ENCODE peak calls at places on chromosome 5, in nine cellular contexts. O, S, E, A, W, V, K, U and Z are unnamed samples.

GRCh38 chr5:10468256-10468655 is 26.6 kb downstream of the ROPN1L start:
- DNase-seq in O (no peak), E (no peak), K (no peak), S (no peak), V (no peak), A (no peak), W (no peak), U (no peak), Z (no peak)

GRCh38 chr5:1488882-1489680 is 34.7 kb downstream of the LPCAT1 start:
- DNase-seq in K (no peak), S (no peak), V (no peak), A (no peak), O (peak), U (no peak), E (peak), W (peak), Z (no peak)

GRCh38 chr5:63822633-63823032 is 139.6 kb downstream of the HTR1A start:
- DNase-seq in S (no peak), U (no peak), W (no peak), O (no peak), K (no peak), V (no peak), A (no peak), E (peak), Z (no peak)

GRCh38 chr5:39167141-39167972 is 52.0 kb downstream of the FYB1 start:
- DNase-seq in W (no peak), K (no peak), S (no peak), V (no peak), E (peak), A (no peak), U (no peak), O (peak), Z (no peak)

GRCh38 chr5:163459465-163459887 is 426 bp downstream of the NUDCD2 start:
- DNase-seq in E (peak), V (no peak), S (no peak), W (no peak), K (no peak), U (no peak), O (peak), A (no peak), Z (no peak)

GRCh38 chr5:10676224-10676623 is 84.8 kb downstream of the DAP start:
- DNase-seq in W (no peak), A (no peak), S (no peak), V (no peak), K (no peak), O (peak), E (no peak), U (no peak), Z (no peak)

GRCh38 chr5:159451197-159452052 is 121.1 kb upstream of the IL12B start:
- DNase-seq in S (no peak), E (peak), A (no peak), V (peak), U (peak), K (peak), O (peak), W (no peak), Z (no peak)

GRCh38 chr5:157431544-157432200 is 28.3 kb upstream of the NIPAL4 start:
- DNase-seq in W (peak), E (peak), O (peak), K (no peak), V (no peak), U (peak), S (no peak), A (no peak), Z (no peak)

GRCh38 chr5:173969167-173970049 is 19.6 kb upstream of the C5orf47 start:
- DNase-seq in V (no peak), A (no peak), O (peak), S (no peak), U (no peak), K (no peak), E (peak), W (no peak), Z (no peak)

GRCh38 chr5:157167219-157167621 is 1.2 kb upstream of the GARIN3 start:
- DNase-seq in E (peak), K (peak), U (no peak), A (no peak), S (no peak), V (no peak), W (no peak), O (peak), Z (no peak)

GRCh38 chr5:122076669-122077450 is 1.2 kb downstream of the LOX start:
- DNase-seq in K (no peak), W (no peak), O (peak), A (peak), U (peak), E (peak), V (peak), S (peak), Z (peak)

GRCh38 chr5:23977996-23978395 is 470.6 kb downstream of the PRDM9 start:
- DNase-seq in V (no peak), O (no peak), W (no peak), A (no peak), E (no peak), K (no peak), S (no peak), U (no peak), Z (no peak)

GRCh38 chr5:125607018-125607417 is 816.2 kb upstream of the GRAMD2B start:
- DNase-seq in A (no peak), S (no peak), W (no peak), V (no peak), E (peak), O (peak), U (no peak), K (no peak), Z (no peak)

GRCh38 chr5:18744990-18745590 is 1110.8 kb downstream of the TAF11L14 start:
- DNase-seq in S (no peak), W (no peak), E (no peak), U (no peak), K (no peak), A (no peak), O (no peak), V (no peak), Z (no peak)

GRCh38 chr5:116815081-116815480 is 240.5 kb upstream of the SEMA6A start:
- DNase-seq in W (no peak), V (no peak), K (no peak), O (no peak), A (no peak), U (no peak), S (no peak), E (no peak), Z (no peak)

GRCh38 chr5:45623855-45624254 is 72.3 kb downstream of the HCN1 start:
- DNase-seq in A (no peak), O (no peak), W (no peak), U (no peak), S (no peak), V (no peak), K (no peak), E (no peak), Z (no peak)

GRCh38 chr5:124057161-124057814 is 545.3 kb downstream of the CSNK1G3 start:
- DNase-seq in S (no peak), K (peak), A (peak), W (peak), U (peak), E (no peak), V (no peak), O (no peak), Z (no peak)

DNA sequence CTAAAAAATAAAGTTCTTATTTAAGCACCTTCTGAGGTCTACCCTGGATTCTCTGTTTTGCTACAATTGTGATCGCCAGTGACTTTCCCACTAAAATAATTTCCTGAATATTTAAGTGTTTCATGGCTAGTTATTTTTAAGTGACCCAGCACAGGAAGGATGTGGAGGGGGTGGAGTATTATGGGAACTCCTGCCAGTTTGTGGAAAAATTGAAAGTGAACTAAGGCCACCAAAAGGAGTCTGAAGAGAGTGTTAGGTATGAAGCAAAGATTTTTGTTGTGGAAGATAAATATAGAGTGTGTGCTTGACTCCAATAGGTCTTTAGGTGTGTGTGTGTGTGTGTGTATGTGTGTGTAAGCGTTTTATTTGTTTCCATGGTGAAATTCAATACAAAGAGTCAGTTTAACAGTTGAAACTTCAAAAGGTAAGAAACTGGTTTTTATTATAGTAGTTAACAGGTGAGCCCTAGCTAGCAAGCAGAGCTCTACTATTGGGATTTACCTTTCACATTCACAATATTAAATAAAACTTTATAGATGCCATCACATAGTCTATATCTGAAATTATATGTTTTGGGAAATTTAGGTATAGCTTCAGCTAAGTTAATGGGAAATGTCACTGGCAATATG is 25.6 kb downstream of the RASGRF2 start:
- DNase-seq in W (no peak), K (no peak), O (no peak), U (no peak), E (no peak), S (no peak), A (no peak), V (no peak), Z (no peak)
- TF ChIP-seq CTCF in W (no peak), K (no peak), O (no peak), U (no peak), E (no peak), S (no peak), A (no peak), V (no peak), Z (no peak)

GRCh38 chr5:35203403-35203802 is 26.9 kb downstream of the PRLR start:
- DNase-seq in V (no peak), U (no peak), A (no peak), S (no peak), K (no peak), E (no peak), O (no peak), W (no peak), Z (no peak)

GRCh38 chr5:35205606-35206005 is 24.7 kb downstream of the PRLR start:
- DNase-seq in A (no peak), W (no peak), O (no peak), U (no peak), V (no peak), E (no peak), S (no peak), K (no peak), Z (no peak)

GRCh38 chr5:35202319-35203111 is 27.8 kb downstream of the PRLR start:
- DNase-seq in U (peak), A (peak), E (peak), O (peak), K (no peak), S (peak), V (no peak), W (peak), Z (peak)

GRCh38 chr5:35201291-35201690 is 29.0 kb downstream of the PRLR start:
- DNase-seq in U (no peak), A (no peak), V (no peak), E (no peak), O (no peak), K (no peak), W (no peak), S (no peak), Z (no peak)

DNA sequence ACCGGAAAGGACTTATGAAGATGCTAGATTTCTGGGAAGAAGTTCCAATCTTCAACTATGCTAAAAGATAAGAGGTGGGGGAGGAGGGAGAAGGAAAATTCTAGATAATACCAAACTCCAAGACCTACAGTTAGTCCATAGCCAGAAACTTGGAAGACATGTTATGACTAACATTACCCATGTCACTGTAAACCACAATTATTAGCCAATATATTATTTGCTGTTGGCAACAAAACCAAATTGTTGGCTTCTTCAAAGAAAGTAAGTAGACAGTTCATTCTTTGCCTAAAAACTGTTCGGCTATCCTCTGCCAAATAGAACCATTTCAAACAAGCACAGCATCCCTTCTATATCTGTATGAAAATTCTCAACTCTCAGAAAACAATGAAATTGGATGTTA is 25.1 kb downstream of the PRLR start:
- DNase-seq in K (no peak), S (no peak), W (no peak), A (no peak), U (no peak), V (no peak), O (no peak), E (no peak), Z (no peak)
- TF ChIP-seq CTCF in K (no peak), S (no peak), W (no peak), A (no peak), U (no peak), V (no peak), O (no peak), E (no peak), Z (no peak)

GRCh38 chr5:164637931-164638521 is 1132.6 kb downstream of the MAT2B start:
- DNase-seq in A (no peak), W (no peak), K (no peak), V (no peak), S (no peak), U (no peak), O (no peak), E (no peak), Z (no peak)
- TF ChIP-seq CTCF in A (no peak), W (no peak), K (no peak), V (no peak), S (no peak), U (no peak), O (no peak), E (no peak), Z (no peak)

DNA sequence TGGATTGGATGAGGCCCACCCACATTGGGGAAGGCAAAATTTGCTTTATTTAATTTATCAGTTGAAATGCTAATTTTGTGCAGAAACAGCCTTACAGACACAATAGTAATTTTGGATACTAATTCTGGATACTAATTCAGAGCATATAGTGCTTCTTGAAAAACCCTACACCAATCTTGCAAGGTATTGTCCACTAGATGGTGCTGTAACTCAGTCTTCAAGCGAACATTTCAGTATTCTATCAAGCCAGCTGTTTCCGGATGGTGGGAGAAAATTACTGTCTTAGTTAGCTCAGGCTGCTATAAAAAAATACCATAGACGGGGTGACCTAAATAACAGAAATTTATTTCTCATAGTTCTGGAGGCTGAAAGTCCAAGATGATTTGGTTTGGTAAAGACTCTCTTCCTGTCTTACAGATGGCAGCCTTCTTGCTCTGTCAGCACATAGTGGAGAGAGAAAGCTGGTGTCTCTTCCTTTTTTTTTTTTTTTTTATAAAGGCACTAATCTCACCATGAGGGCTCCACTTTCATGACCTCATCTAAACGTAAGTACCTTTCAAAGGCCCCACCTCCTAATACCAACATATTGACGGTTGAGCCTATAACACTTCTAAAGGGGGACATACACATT is 1306.5 kb upstream of the CDH9 start:
- DNase-seq in O (no peak), A (no peak), S (peak), K (peak), W (no peak), V (no peak), E (peak), U (peak), Z (no peak)
- TF ChIP-seq CTCF in O (no peak), A (peak), S (peak), K (peak), W (no peak), V (peak), E (no peak), U (peak), Z (peak)

DNA sequence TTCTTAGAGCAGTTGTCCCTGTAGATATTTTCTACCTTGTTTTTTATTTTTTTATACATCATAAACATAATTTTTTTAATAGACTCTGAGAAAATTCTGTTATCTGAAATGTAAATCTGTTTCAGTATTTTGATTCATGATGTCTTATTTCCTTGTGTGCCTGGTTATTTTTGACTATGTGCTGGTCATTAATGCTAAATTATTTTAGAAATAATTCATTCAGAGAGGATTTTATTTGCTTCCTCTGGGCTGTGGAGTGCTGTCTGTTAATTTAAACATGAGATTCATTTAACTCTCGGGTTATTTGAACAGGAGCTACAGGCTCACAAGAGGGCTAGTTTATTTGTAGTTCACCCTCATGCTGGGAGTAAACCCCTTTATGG is 124.3 kb upstream of the PITX1 start:
- DNase-seq in K (no peak), V (no peak), A (no peak), E (no peak), U (no peak), W (no peak), S (no peak), O (no peak), Z (no peak)
- TF ChIP-seq CTCF in K (no peak), V (no peak), A (no peak), E (no peak), U (no peak), W (no peak), S (no peak), O (no peak), Z (no peak)

GRCh38 chr5:169150108-169150507 is 150.8 kb downstream of the SLIT3 start:
- DNase-seq in E (no peak), O (no peak), K (no peak), A (no peak), W (no peak), V (no peak), U (no peak), S (no peak), Z (no peak)

GRCh38 chr5:169151051-169151805 is 149.7 kb downstream of the SLIT3 start:
- DNase-seq in K (no peak), O (no peak), U (no peak), V (no peak), E (no peak), S (no peak), W (no peak), A (no peak), Z (no peak)

GRCh38 chr5:169148066-169148740 is 152.7 kb downstream of the SLIT3 start:
- DNase-seq in V (no peak), U (no peak), K (no peak), O (no peak), S (no peak), A (no peak), E (peak), W (no peak), Z (no peak)

GRCh38 chr5:169147542-169147941 is 153.4 kb downstream of the SLIT3 start:
- DNase-seq in W (no peak), O (no peak), K (no peak), S (no peak), V (no peak), E (no peak), U (no peak), A (no peak), Z (no peak)

DNA sequence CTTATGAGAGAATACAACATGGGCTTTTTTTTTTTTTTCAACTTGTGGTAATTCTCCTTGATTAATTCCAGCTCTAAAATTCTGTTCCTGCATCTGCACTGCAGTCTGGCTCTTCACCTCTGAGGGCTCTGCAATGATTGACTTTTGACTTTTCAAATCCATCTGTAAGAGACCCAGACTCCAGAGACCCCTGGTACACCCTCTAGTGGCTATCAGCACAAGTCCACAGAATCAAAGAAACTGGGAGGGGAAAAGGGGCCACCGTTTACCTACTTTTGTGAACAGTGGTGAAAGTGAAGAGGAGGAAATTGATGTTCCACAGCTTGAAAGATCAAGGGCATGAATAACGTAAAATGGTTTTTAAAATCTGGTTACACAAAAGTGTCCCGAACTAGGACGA is 151.6 kb downstream of the SLIT3 start:
- DNase-seq in U (no peak), K (no peak), O (no peak), W (no peak), A (no peak), V (no peak), S (peak), E (no peak), Z (no peak)
- TF ChIP-seq CTCF in U (peak), K (peak), O (no peak), W (no peak), A (no peak), V (no peak), S (peak), E (peak), Z (peak)

DNA sequence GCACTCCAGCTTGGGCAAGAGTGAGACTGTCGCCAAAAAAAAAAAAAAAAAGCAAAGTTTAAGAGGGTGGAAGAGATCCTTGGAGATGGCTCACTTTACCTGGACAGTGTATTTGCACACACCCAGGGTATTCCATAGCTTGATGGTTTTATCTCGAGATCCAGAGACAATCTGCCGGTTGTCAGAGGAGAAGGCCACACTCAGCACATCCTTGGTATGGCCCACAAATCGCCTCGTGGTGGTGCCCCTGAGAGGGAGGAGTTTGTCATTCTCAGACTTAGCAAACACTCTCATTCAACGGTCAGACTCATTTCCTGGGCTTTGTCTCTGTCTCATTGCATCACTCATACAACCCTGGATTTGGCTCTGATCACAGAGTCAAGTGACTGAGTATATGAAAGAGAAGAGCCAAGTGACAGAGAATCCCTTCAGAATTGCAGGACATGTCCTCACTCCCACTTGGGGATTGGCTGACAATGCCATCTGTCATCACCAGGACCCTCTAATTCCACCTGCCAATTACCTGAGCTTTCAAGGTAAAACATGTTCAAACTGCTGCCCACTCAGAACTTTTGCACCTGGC is 2.2 kb downstream of the RACK1 start:
- DNase-seq in U (no peak), A (no peak), W (no peak), S (no peak), O (peak), K (peak), E (peak), V (no peak), Z (no peak)
- TF ChIP-seq CTCF in U (no peak), A (no peak), W (no peak), S (no peak), O (peak), K (no peak), E (no peak), V (no peak), Z (no peak)